ENCODE peak calls at places on chromosomes 16 and 17, in eight cellular contexts. V, S, D, W, H, Y, R and X are unnamed samples.

GRCh38 chr17:68603027-68603426 is 1.9 kb upstream of the FAM20A start:
- DNase-seq in V (no peak), S (no peak), D (no peak), W (no peak), H (no peak), Y (no peak), R (no peak), X (no peak)

GRCh38 chr17:74677558-74678466 is 34.9 kb downstream of the CD300LF start:
- DNase-seq in V (no peak), S (no peak), D (no peak), W (peak), H (peak), Y (no peak), R (no peak), X (no peak)

GRCh38 chr16:83994087-83994486 is 26.0 kb downstream of the NECAB2 start:
- DNase-seq in V (no peak), S (no peak), D (no peak), W (no peak), H (peak), Y (no peak), R (no peak), X (peak)

GRCh38 chr16:82643136-82643535 is 16.4 kb downstream of the CDH13 start:
- DNase-seq in V (no peak), S (no peak), D (no peak), W (no peak), H (no peak), Y (no peak), R (no peak), X (no peak)

GRCh38 chr17:74214642-74215331 is 1.4 kb downstream of the TTYH2 start:
- DNase-seq in V (no peak), S (no peak), D (no peak), W (no peak), H (no peak), Y (no peak), R (no peak), X (no peak)

GRCh38 chr17:68424861-68425260 is 32.4 kb downstream of the WIPI1 start:
- DNase-seq in V (no peak), S (peak), D (no peak), W (no peak), H (no peak), Y (no peak), R (no peak), X (no peak)

GRCh38 chr16:80014241-80014939 is 413.9 kb upstream of the MAF start:
- DNase-seq in V (no peak), S (no peak), D (no peak), W (no peak), H (no peak), Y (no peak), R (no peak), X (peak)

GRCh38 chr17:3875317-3875716 is 17.5 kb downstream of the CAMKK1 start:
- DNase-seq in V (no peak), S (no peak), D (no peak), W (no peak), H (no peak), Y (no peak), R (no peak), X (no peak)

GRCh38 chr16:22664561-22664997 is 149.4 kb upstream of the HS3ST2 start:
- DNase-seq in V (no peak), S (peak), D (no peak), W (no peak), H (no peak), Y (no peak), R (peak), X (no peak)

GRCh38 chr16:49875812-49876715 is 20.2 kb upstream of the ZNF423 start:
- DNase-seq in V (no peak), S (no peak), D (no peak), W (no peak), H (no peak), Y (no peak), R (no peak), X (no peak)

GRCh38 chr17:55158439-55158838 is 106.3 kb upstream of the HLF start:
- DNase-seq in V (no peak), S (no peak), D (no peak), W (no peak), H (no peak), Y (no peak), R (no peak), X (no peak)

GRCh38 chr16:4615389-4616046 is 830 bp upstream of the UBALD1 start:
- DNase-seq in V (no peak), S (peak), D (no peak), W (no peak), H (no peak), Y (peak), R (no peak), X (no peak)